ENCODE peak calls at places on chromosomes 1 and 21, in five cellular contexts. H is CD8-positive, alpha-beta memory T cell; O is cardiac muscle cell; L is left ventricle myocardium inferior; M is heart left ventricle. A is an unnamed sample.
A peak's percentile ranks its signal among the peaks of the same experiment; 100 is the strongest.

GRCh38 chr1:186496452-186496851 is 35.5 kb upstream of the PDC start:
- DNase-seq in H (no peak), O (no peak), L (no peak), M (no peak), A (no peak)

GRCh38 chr1:86388777-86389176 is 7.3 kb downstream of the ODF2L start:
- DNase-seq in H (no peak), O (peak; percentile 24), L (no peak), M (no peak), A (no peak)

GRCh38 chr1:31778763-31779488 is 14.8 kb upstream of the ADGRB2 start:
- DNase-seq in H (no peak), O (no peak), L (no peak), M (no peak), A (no peak)

GRCh38 chr1:230977781-230978490 is 725 bp downstream of the TTC13 start:
- DNase-seq in H (peak; percentile 29), O (peak; percentile 16), L (peak; percentile 23), M (peak; percentile 67), A (peak; percentile 30)

GRCh38 chr1:113849072-113849471 is 22.4 kb downstream of the PTPN22 start:
- DNase-seq in H (no peak), O (peak; percentile 54), L (no peak), M (no peak), A (no peak)

GRCh38 chr21:35697321-35697808 is 363.0 kb downstream of the SETD4 start:
- DNase-seq in H (peak; percentile 6), O (peak; percentile 81), L (peak; percentile 66), M (peak; percentile 83), A (peak; percentile 8)

GRCh38 chr1:163083690-163084089 is 14.5 kb downstream of the RGS4 start:
- DNase-seq in H (no peak), O (no peak), L (no peak), M (no peak), A (peak; percentile 81)

GRCh38 chr21:42781981-42782722 is 97.2 kb downstream of the WDR4 start:
- DNase-seq in H (no peak), O (no peak), L (no peak), M (no peak), A (no peak)

GRCh38 chr1:3547055-3548005 is 64.0 kb downstream of the MEGF6 start:
- DNase-seq in H (no peak), O (no peak), L (no peak), M (no peak), A (no peak)

GRCh38 chr1:39576016-39576657 is 453 bp downstream of the PABPC4 start:
- DNase-seq in H (no peak), O (peak; percentile 17), L (peak; percentile 22), M (peak; percentile 66), A (no peak)

GRCh38 chr1:110390692-110391232 is at the start of gene SLC16A4:
- DNase-seq in H (no peak), O (peak; percentile 69), L (no peak), M (no peak), A (no peak)

GRCh38 chr1:34547043-34547674 is 207.7 kb upstream of the GJB5 start:
- DNase-seq in H (no peak), O (no peak), L (no peak), M (no peak), A (peak; percentile 21)

GRCh38 chr1:236176337-236177336 is 34.3 kb downstream of the GPR137B start:
- DNase-seq in H (no peak), O (peak; percentile 19), L (no peak), M (no peak), A (no peak)

GRCh38 chr1:3515774-3516480 is 61.5 kb downstream of the ARHGEF16 start:
- DNase-seq in H (no peak), O (no peak), L (no peak), M (no peak), A (peak; percentile 77)

GRCh38 chr1:46446646-46447498 is 42.8 kb upstream of the DMBX1 start:
- DNase-seq in H (peak; percentile 57), O (peak; percentile 80), L (peak; percentile 76), M (peak; percentile 87), A (peak; percentile 58)

GRCh38 chr1:110195196-110195595 is 14.9 kb upstream of the KCNC4 start:
- DNase-seq in H (no peak), O (no peak), L (no peak), M (peak; percentile 10), A (no peak)

GRCh38 chr1:199113265-199113869 is 474.5 kb downstream of the PTPRC start:
- DNase-seq in H (peak; percentile 52), O (peak; percentile 83), L (peak; percentile 23), M (peak; percentile 75), A (peak; percentile 50)

GRCh38 chr21:35940074-35940927 is 120.0 kb downstream of the SETD4 start:
- DNase-seq in H (no peak), O (peak; percentile 89), L (no peak), M (no peak), A (peak; percentile 63)

GRCh38 chr1:17338706-17339493 is 30.9 kb downstream of the PADI4 start:
- DNase-seq in H (no peak), O (no peak), L (no peak), M (no peak), A (no peak)

GRCh38 chr1:156434976-156435550 is 65.5 kb downstream of the MEF2D start:
- DNase-seq in H (no peak), O (no peak), L (no peak), M (no peak), A (no peak)

GRCh38 chr1:159140474-159140873 is 30.9 kb upstream of the CADM3 start:
- DNase-seq in H (no peak), O (no peak), L (no peak), M (no peak), A (no peak)

GRCh38 chr1:3465935-3466321 is 11.5 kb downstream of the ARHGEF16 start:
- DNase-seq in H (no peak), O (no peak), L (no peak), M (no peak), A (no peak)

GRCh38 chr21:46117586-46118304 is 19.8 kb downstream of the COL6A2 start:
- DNase-seq in H (no peak), O (no peak), L (peak; percentile 9), M (no peak), A (no peak)

GRCh38 chr21:34560021-34560420 is 48.0 kb upstream of the KCNE1 start:
- DNase-seq in H (no peak), O (no peak), L (no peak), M (no peak), A (no peak)

GRCh38 chr1:15343729-15344128 is 66.0 kb upstream of the EFHD2 start:
- DNase-seq in H (no peak), O (peak; percentile 54), L (peak; percentile 71), M (peak; percentile 73), A (no peak)